ENCODE peak calls at places on chromosome 15, in five cellular contexts. J, D, R, G and I are unnamed samples.

GRCh38 chr15:57772223-57772957 is 65.9 kb downstream of the POLR2M start:
- DNase-seq in G (no peak), J (no peak), R (no peak), D (peak; percentile 68), I (no peak)

GRCh38 chr15:31158858-31159569 is 57.5 kb upstream of the TRPM1 start:
- DNase-seq in J (peak; percentile 88), R (peak; percentile 62), D (no peak), G (no peak), I (peak; percentile 14)

GRCh38 chr15:82231842-82232241 is 30.7 kb downstream of the EFL1 start:
- DNase-seq in G (no peak), D (no peak), J (no peak), R (no peak), I (peak; percentile 55)

GRCh38 chr15:73924258-73924921 is 1.9 kb upstream of the LOXL1 start:
- DNase-seq in D (peak; percentile 81), J (no peak), R (no peak), G (peak; percentile 17), I (no peak)

GRCh38 chr15:79166311-79166955 is 75.9 kb upstream of the RASGRF1 start:
- DNase-seq in D (no peak), G (no peak), R (no peak), J (no peak), I (no peak)

GRCh38 chr15:70788114-70789049 is 25.0 kb upstream of the UACA start:
- DNase-seq in G (peak; percentile 88), D (peak; percentile 88), J (no peak), R (no peak), I (peak; percentile 96)

GRCh38 chr15:79130535-79131130 is 40.1 kb upstream of the RASGRF1 start:
- DNase-seq in G (peak; percentile 30), R (no peak), J (no peak), D (peak; percentile 20), I (no peak)

GRCh38 chr15:40595219-40595618 is 1.2 kb downstream of the KNL1 start:
- DNase-seq in D (no peak), G (no peak), R (no peak), J (no peak), I (no peak)

GRCh38 chr15:52483712-52484111 is 45.0 kb downstream of the MYO5A start:
- DNase-seq in J (no peak), D (peak; percentile 62), R (no peak), G (no peak), I (no peak)

GRCh38 chr15:92829875-92830274 is 70.2 kb upstream of the CHD2 start:
- DNase-seq in J (no peak), G (no peak), R (no peak), D (no peak), I (no peak)

GRCh38 chr15:42085236-42085605 is 9.1 kb downstream of the PLA2G4D start:
- DNase-seq in D (peak; percentile 67), G (no peak), R (no peak), J (peak; percentile 38), I (no peak)

GRCh38 chr15:70281811-70282307 is 184.1 kb upstream of the TLE3 start:
- DNase-seq in R (no peak), D (peak; percentile 44), J (no peak), G (no peak), I (no peak)

GRCh38 chr15:33026614-33027013 is 167.9 kb downstream of the FMN1 start:
- DNase-seq in D (no peak), R (no peak), J (no peak), G (no peak), I (peak; percentile 15)

GRCh38 chr15:39083213-39083612 is 497.7 kb upstream of the THBS1 start:
- DNase-seq in G (no peak), J (no peak), D (no peak), R (no peak), I (no peak)

GRCh38 chr15:57551717-57552677 is 39.7 kb upstream of the MYZAP start:
- DNase-seq in R (no peak), D (peak; percentile 90), J (peak; percentile 68), G (peak; percentile 87), I (no peak)

GRCh38 chr15:91956026-91956723 is 102.7 kb downstream of the SLCO3A1 start:
- DNase-seq in D (no peak), G (no peak), R (no peak), J (no peak), I (no peak)

GRCh38 chr15:75353604-75354003 is 6.8 kb downstream of the NEIL1 start:
- DNase-seq in R (no peak), J (no peak), G (no peak), D (no peak), I (peak; percentile 26)

GRCh38 chr15:50182233-50183013 is 427 bp downstream of the SLC27A2 start:
- DNase-seq in R (no peak), G (peak; percentile 55), D (no peak), J (peak; percentile 33), I (peak; percentile 48)

GRCh38 chr15:89670985-89671560 is 8.1 kb downstream of the PLIN1 start:
- DNase-seq in G (no peak), D (no peak), J (no peak), R (no peak), I (peak; percentile 77)

GRCh38 chr15:89673162-89673506 is 6.0 kb downstream of the PLIN1 start:
- DNase-seq in J (no peak), G (peak; percentile 76), D (peak; percentile 30), R (no peak), I (no peak)

GRCh38 chr15:89671687-89672086 is 7.5 kb downstream of the PLIN1 start:
- DNase-seq in G (no peak), D (no peak), J (no peak), R (no peak), I (no peak)

GRCh38 chr15:89674526-89674925 is 4.6 kb downstream of the PLIN1 start:
- DNase-seq in G (no peak), J (no peak), R (no peak), D (no peak), I (no peak)

DNA sequence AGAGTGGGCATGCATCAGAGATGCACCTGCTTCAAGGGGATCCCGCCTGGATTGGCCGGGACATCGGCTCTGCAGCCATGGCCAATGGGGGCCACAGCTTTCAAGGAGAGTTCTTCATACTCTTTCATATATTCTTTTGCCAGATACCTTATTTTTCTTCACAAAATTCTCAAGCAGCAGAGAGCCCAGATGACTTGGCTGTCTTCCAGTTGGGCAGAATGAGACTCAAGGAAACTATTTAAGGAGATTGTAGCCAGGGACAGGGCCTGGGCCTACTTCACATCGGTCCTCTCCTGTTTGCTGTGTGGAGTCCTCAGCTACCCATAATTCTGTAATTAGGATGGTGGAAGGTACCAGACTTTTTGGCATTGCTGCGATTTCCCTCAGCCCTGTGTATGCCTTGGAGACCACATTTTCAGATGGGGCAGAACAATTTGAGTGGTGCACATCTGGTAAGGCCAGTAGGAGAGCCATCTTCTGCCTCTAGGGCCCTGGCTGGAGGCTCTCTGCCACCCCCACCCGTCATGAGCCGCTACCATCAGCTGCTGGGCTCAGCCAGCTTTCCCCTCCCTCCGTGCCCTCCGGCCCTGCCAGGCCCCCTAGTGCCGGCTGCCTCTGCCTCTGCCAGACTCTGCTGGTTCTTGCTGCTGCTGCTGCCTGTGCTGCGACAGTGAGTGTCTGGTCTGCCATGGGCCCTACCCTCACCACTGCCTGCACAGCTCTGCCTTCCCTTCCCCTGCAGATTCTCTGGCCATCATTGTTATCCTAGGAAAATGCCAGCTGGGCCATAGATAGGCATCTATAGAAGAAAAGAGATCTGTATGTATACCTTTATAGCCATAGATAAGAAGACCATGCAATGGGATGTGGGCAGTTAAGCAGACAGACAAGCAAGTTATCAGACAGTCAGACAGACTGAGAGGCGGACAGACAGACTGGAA is 6.7 kb downstream of the PLIN1 start:
- DNase-seq in D (no peak), R (no peak), J (no peak), G (no peak), I (no peak)
- H3K27ac ChIP-seq in D (no peak overlapping the region), R (no peak overlapping the region), J (no peak overlapping the region), G (no peak overlapping the region), I (no peak overlapping the region)

GRCh38 chr15:89818287-89818686 is 3.6 kb upstream of the ANPEP start:
- DNase-seq in J (no peak), D (no peak), G (no peak), R (no peak), I (no peak)

GRCh38 chr15:89822611-89822950 is 7.9 kb upstream of the ANPEP start:
- DNase-seq in R (no peak), D (no peak), J (no peak), G (no peak), I (no peak)

GRCh38 chr15:89822951-89823701 is 8.5 kb upstream of the ANPEP start:
- DNase-seq in D (peak; percentile 94), G (no peak), R (no peak), J (no peak), I (no peak)

GRCh38 chr15:89822030-89822429 is 7.4 kb upstream of the ANPEP start:
- DNase-seq in G (peak; percentile 66), D (peak; percentile 68), R (no peak), J (no peak), I (no peak)

DNA sequence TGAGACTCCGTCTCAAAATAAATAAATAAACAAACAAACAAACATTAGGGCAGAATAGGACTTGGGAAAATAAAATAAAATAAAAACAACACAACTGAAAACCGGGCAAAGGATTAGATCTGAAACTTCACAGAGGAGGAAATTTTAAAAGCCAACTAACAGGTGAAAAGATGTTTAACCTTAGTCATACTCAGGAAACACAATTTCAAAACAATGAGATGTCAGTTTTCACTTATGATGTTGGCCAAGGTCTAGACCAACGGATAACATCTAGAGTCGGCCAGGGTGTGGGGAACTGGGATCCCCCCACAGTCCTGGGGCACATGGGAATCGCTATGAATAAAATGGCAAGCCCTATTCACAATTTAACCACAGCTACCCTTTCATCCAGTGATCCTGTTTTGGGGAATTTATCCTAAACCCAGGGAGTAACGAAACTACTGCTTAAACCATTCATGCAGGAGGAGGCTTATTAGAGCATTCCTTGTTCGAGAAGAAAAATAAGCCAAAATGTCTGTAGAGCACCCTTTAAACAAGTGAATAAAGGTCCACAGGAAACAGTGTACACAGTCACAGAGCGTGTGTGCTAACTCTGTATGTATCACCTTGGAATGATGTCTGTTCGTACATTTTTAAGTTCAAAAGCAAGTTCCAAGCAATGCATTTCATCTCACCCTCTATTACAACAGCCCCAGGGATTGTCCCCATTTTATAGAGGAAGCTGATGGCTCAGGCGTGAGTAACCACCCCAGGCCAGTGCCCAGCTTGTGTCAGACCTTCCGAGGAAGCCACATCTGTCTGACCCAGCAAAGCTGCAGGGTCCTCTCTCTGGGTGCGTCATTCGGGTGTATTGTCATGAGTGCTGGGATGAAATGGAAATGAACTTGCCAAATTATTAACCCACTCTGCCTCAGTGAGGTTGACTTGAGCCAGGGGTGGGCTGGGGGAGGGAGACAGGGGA is 6.3 kb upstream of the ANPEP start:
- DNase-seq in D (peak; percentile 97), J (no peak), R (no peak), G (peak; percentile 81), I (no peak)
- H3K4me3 ChIP-seq in D (peak overlapping the region; percentile 47), J (no peak overlapping the region), R (no peak overlapping the region), G (no peak overlapping the region), I (no peak overlapping the region)

DNA sequence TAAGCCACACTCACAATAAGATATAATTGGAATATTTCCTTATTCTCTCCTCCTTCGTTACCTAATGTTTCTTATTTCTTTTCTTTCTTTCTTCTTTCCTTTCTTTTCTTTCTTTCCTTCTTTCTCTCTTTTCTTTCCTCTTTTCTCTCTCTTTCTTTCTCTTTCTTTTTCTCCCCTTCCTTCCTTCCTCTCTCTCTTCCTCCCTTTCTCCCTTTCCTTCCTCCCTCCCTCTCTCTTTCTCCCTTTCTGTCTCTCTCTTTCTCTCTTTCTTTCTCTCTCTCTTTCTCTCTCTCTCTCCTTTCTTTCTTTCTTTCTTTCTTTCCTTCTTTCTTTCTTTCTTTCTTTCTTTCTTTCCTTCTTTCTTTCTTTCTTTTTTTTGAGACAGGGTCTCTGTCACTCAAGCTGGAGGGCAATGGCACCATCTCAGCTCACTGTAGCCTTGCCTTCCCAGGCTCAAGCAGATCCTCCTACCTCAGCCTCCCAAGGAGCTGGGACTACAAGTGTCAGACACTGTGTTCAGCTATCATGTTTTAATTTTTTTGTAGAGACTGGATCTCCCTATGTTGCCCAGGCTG is 19.3 kb upstream of the PIAS1 start:
- DNase-seq in J (no peak), R (no peak), G (no peak), D (no peak), I (no peak)
- H3K4me1 ChIP-seq in J (no peaks in the 10 kb centered on the region), R (no peaks in the 10 kb centered on the region), G (no peaks in the 10 kb centered on the region), D (no peaks in the 10 kb centered on the region), I (no peaks in the 10 kb centered on the region)

GRCh38 chr15:99507732-99508571 is 57.8 kb upstream of the MEF2A start:
- DNase-seq in J (no peak), R (peak; percentile 90), G (no peak), D (peak; percentile 78), I (no peak)
- H3K27ac ChIP-seq in J (peak overlapping the region; percentile 69), R (peak overlapping the region; percentile 94), G (no peak overlapping the region), D (peak overlapping the region; percentile 73), I (no peak overlapping the region)